ENCODE peak calls at places on chromosomes 16 and 17, in seven cellular contexts. Q is GM23248, E is neural progenitor cell, S is OCI-LY7, M is MM.1S, P is HCT116, N is GM23338. G is an unnamed sample.

GRCh38 chr16:74743668-74744299 is 30.8 kb downstream of the FA2H start:
- DNase-seq in P (peak; percentile 97), M (no peak), Q (peak; percentile 50), N (no peak), S (no peak), E (no peak), G (peak; percentile 93)

GRCh38 chr17:59361386-59361785 is 29.9 kb downstream of the YPEL2 start:
- DNase-seq in P (no peak), Q (peak; percentile 97), M (no peak), N (no peak), S (no peak), E (no peak), G (no peak)

GRCh38 chr16:74607967-74608356 is 1.0 kb upstream of the GLG1 start:
- DNase-seq in M (no peak), Q (peak; percentile 56), E (peak; percentile 63), P (no peak), N (peak; percentile 81), S (no peak), G (no peak)

GRCh38 chr17:80605326-80606066 is 60.9 kb downstream of the RPTOR start:
- DNase-seq in Q (peak; percentile 16), S (peak; percentile 80), E (no peak), P (no peak), M (no peak), N (no peak), G (peak; percentile 60)

GRCh38 chr17:58436805-58437239 is 19.5 kb upstream of the RNF43 start:
- DNase-seq in Q (no peak), E (no peak), N (no peak), M (no peak), S (no peak), P (no peak), G (no peak)

GRCh38 chr17:1865252-1866037 is 35.6 kb downstream of the RPA1 start:
- DNase-seq in P (peak; percentile 4), M (peak; percentile 56), N (peak; percentile 69), E (no peak), S (peak; percentile 56), Q (peak; percentile 50), G (peak; percentile 49)

GRCh38 chr16:70735141-70735979 is 49.5 kb upstream of the MTSS2 start:
- DNase-seq in P (no peak), N (peak; percentile 51), M (no peak), Q (peak; percentile 94), S (no peak), E (peak; percentile 53), G (no peak)

GRCh38 chr16:81511371-81511770 is 66.8 kb downstream of the CMIP start:
- DNase-seq in N (no peak), P (peak; percentile 28), S (no peak), Q (peak; percentile 79), E (no peak), M (no peak), G (no peak)

GRCh38 chr16:67396159-67396774 is 3.0 kb upstream of the TPPP3 start:
- DNase-seq in E (peak; percentile 97), N (peak; percentile 96), P (peak; percentile 71), S (no peak), M (peak; percentile 47), Q (peak; percentile 93), G (peak; percentile 94)

GRCh38 chr17:77941004-77941403 is 17.5 kb upstream of the TNRC6C start:
- DNase-seq in S (no peak), Q (no peak), E (no peak), M (no peak), N (no peak), P (no peak), G (no peak)

GRCh38 chr17:75153854-75154194 is 488 bp downstream of the JPT1 start:
- DNase-seq in N (no peak), P (no peak), M (no peak), S (peak; percentile 57), Q (peak; percentile 51), E (no peak), G (peak; percentile 44)

GRCh38 chr17:21160401-21160800 is 33.6 kb downstream of the DHRS7B start:
- DNase-seq in M (no peak), E (no peak), S (no peak), Q (peak; percentile 60), P (no peak), N (no peak), G (no peak)

GRCh38 chr17:29149431-29150064 is 30.6 kb downstream of the MYO18A start:
- DNase-seq in E (no peak), S (peak; percentile 47), P (no peak), Q (peak; percentile 38), N (no peak), M (no peak), G (no peak)

GRCh38 chr17:31417051-31417792 is 25.7 kb downstream of the RAB11FIP4 start:
- DNase-seq in M (no peak), N (no peak), Q (no peak), P (no peak), S (no peak), E (no peak), G (no peak)

GRCh38 chr17:64276961-64277505 is 14.0 kb upstream of the TEX2 start:
- DNase-seq in M (no peak), P (no peak), N (no peak), S (no peak), Q (no peak), E (no peak), G (no peak)

GRCh38 chr17:64278614-64279013 is 15.6 kb upstream of the TEX2 start:
- DNase-seq in S (peak; percentile 36), M (no peak), P (peak; percentile 16), E (no peak), N (no peak), Q (peak; percentile 61), G (no peak)

GRCh38 chr17:64277831-64278562 is 14.9 kb upstream of the TEX2 start:
- DNase-seq in S (no peak), M (no peak), E (no peak), N (no peak), P (no peak), Q (peak; percentile 22), G (no peak)

GRCh38 chr17:64282753-64283080 is 19.7 kb upstream of the TEX2 start:
- DNase-seq in S (no peak), E (no peak), N (no peak), P (no peak), Q (no peak), M (no peak), G (no peak)

GRCh38 chr17:64281962-64282752 is 19.1 kb upstream of the TEX2 start:
- DNase-seq in E (peak; percentile 87), N (peak; percentile 84), S (peak; percentile 79), P (peak; percentile 86), M (peak; percentile 70), Q (peak; percentile 87), G (peak; percentile 87)
- TF ChIP-seq EZH2phosphoT487 in E (no peak), N (no peak), S (no peak), P (no peak), M (no peak), Q (no peak), G (no peak)

GRCh38 chr17:10323812-10324610 is 48.8 kb downstream of the MYH13 start:
- DNase-seq in N (no peak), S (no peak), E (no peak), P (no peak), M (no peak), Q (no peak), G (no peak)

GRCh38 chr17:10314332-10314731 is 58.5 kb downstream of the MYH13 start:
- DNase-seq in Q (no peak), E (no peak), S (no peak), N (no peak), P (no peak), M (no peak), G (no peak)

GRCh38 chr17:10316986-10317834 is 55.6 kb downstream of the MYH13 start:
- DNase-seq in S (peak; percentile 30), N (peak; percentile 80), Q (peak; percentile 77), P (peak; percentile 31), M (peak; percentile 46), E (peak; percentile 72), G (peak; percentile 72)

GRCh38 chr17:10313037-10313672 is 59.7 kb downstream of the MYH13 start:
- DNase-seq in Q (no peak), E (no peak), S (no peak), M (no peak), N (peak; percentile 25), P (no peak), G (no peak)

GRCh38 chr17:10318540-10318939 is 54.3 kb downstream of the MYH13 start:
- DNase-seq in Q (no peak), M (no peak), E (no peak), P (no peak), N (peak; percentile 27), S (no peak), G (no peak)
- TF ChIP-seq EZH2phosphoT487 in Q (no peak), M (no peak), E (no peak), P (no peak), N (no peak), S (no peak), G (no peak)

GRCh38 chr16:30903002-30903401 is 6.6 kb downstream of the CTF1 start:
- DNase-seq in Q (no peak), S (no peak), M (no peak), P (no peak), N (no peak), E (no peak), G (peak; percentile 10)

GRCh38 chr16:30902070-30902972 is 5.9 kb downstream of the CTF1 start:
- DNase-seq in P (no peak), S (no peak), E (peak; percentile 92), M (peak; percentile 51), N (peak; percentile 71), Q (peak; percentile 92), G (peak; percentile 90)

GRCh38 chr16:30899794-30900193 is 3.4 kb downstream of the CTF1 start:
- DNase-seq in S (no peak), P (no peak), E (no peak), M (no peak), Q (no peak), N (no peak), G (no peak)

GRCh38 chr16:30900588-30900987 is 4.2 kb downstream of the CTF1 start:
- DNase-seq in P (no peak), E (no peak), Q (no peak), N (no peak), S (no peak), M (no peak), G (no peak)

GRCh38 chr16:30901201-30902069 is 5.0 kb downstream of the CTF1 start:
- DNase-seq in Q (peak; percentile 14), M (no peak), P (no peak), E (no peak), S (no peak), N (no peak), G (no peak)
- TF ChIP-seq EZH2phosphoT487 in Q (no peak), M (no peak), P (no peak), E (no peak), S (no peak), N (no peak), G (no peak)

GRCh38 chr17:82013341-82013740 is 9.3 kb downstream of the CENPX start:
- DNase-seq in E (no peak), P (no peak), M (no peak), S (no peak), N (no peak), Q (no peak), G (peak; percentile 39)

GRCh38 chr17:82014432-82014831 is 8.2 kb downstream of the CENPX start:
- DNase-seq in M (no peak), P (no peak), N (no peak), E (no peak), Q (no peak), S (no peak), G (no peak)

GRCh38 chr17:82012482-82013295 is 10.0 kb downstream of the CENPX start:
- DNase-seq in S (no peak), E (no peak), N (no peak), P (no peak), M (no peak), Q (no peak), G (no peak)

GRCh38 chr17:82014971-82015310 is 7.7 kb downstream of the CENPX start:
- DNase-seq in P (no peak), M (no peak), N (no peak), E (no peak), S (no peak), Q (no peak), G (no peak)

GRCh38 chr17:82013772-82014321 is 8.8 kb downstream of the CENPX start:
- DNase-seq in S (no peak), N (no peak), Q (no peak), M (no peak), P (no peak), E (no peak), G (no peak)
- TF ChIP-seq EZH2phosphoT487 in S (no peak), N (no peak), Q (no peak), M (no peak), P (no peak), E (no peak), G (no peak)